ENCODE peak calls at places on chromosome 21, in six cellular contexts. P is PC-9; D is thoracic aorta; W is effector memory CD4-positive, alpha-beta T cell; V is GM23338; A is kidney epithelial cell. I is an unnamed sample.
A peak's percentile ranks its signal among the peaks of the same experiment; 100 is the strongest.

GRCh38 chr21:34728479-34728878 is 59.7 kb downstream of the CLIC6 start:
- DNase-seq in D (no peak), W (no peak), A (no peak), V (no peak), P (no peak), I (no peak)

GRCh38 chr21:36909901-36910561 is 56.4 kb downstream of the HLCS start:
- DNase-seq in D (no peak), V (no peak), P (peak; percentile 40), A (peak; percentile 89), W (no peak), I (no peak)

GRCh38 chr21:45786660-45787059 is 143.1 kb downstream of the PCBP3 start:
- DNase-seq in P (no peak), V (no peak), A (no peak), D (no peak), W (no peak), I (no peak)

GRCh38 chr21:28671549-28672195 is 321.0 kb downstream of the LTN1 start:
- DNase-seq in A (no peak), W (no peak), V (no peak), D (no peak), P (no peak), I (no peak)

GRCh38 chr21:36209626-36210171 is 53.1 kb downstream of the DOP1B start:
- DNase-seq in A (no peak), P (peak; percentile 52), D (no peak), V (peak; percentile 91), W (no peak), I (peak; percentile 79)

GRCh38 chr21:26840912-26841311 is 4.3 kb downstream of the ADAMTS1 start:
- DNase-seq in V (no peak), A (no peak), W (no peak), P (no peak), D (peak; percentile 56), I (no peak)

GRCh38 chr21:45741691-45742090 is 98.2 kb downstream of the PCBP3 start:
- DNase-seq in D (no peak), V (no peak), W (no peak), P (no peak), A (no peak), I (no peak)

GRCh38 chr21:28309596-28309995 is 683.1 kb downstream of the LTN1 start:
- DNase-seq in P (no peak), W (no peak), A (no peak), D (no peak), V (no peak), I (no peak)

GRCh38 chr21:23699402-23699801 is 1907.9 kb downstream of the MRPL39 start:
- DNase-seq in V (no peak), A (no peak), P (no peak), D (no peak), W (no peak), I (no peak)

GRCh38 chr21:36113647-36114428 is 21.0 kb upstream of the CBR3 start:
- DNase-seq in W (peak; percentile 33), P (peak; percentile 67), D (no peak), A (no peak), V (no peak), I (no peak)

GRCh38 chr21:45456014-45456835 is 51.3 kb downstream of the COL18A1 start:
- DNase-seq in D (no peak), A (no peak), W (no peak), V (no peak), P (no peak), I (no peak)

GRCh38 chr21:46092026-46092764 is 5.7 kb upstream of the COL6A2 start:
- DNase-seq in D (peak; percentile 79), P (no peak), W (no peak), A (peak; percentile 29), V (no peak), I (no peak)

GRCh38 chr21:25967566-25968438 is 202.8 kb downstream of the APP start:
- DNase-seq in W (no peak), V (no peak), A (no peak), D (no peak), P (no peak), I (no peak)

GRCh38 chr21:35563885-35564451 is 496.4 kb downstream of the SETD4 start:
- DNase-seq in A (no peak), W (no peak), V (no peak), D (peak; percentile 13), P (no peak), I (no peak)

GRCh38 chr21:45871616-45872236 is 109.8 kb upstream of the COL6A1 start:
- DNase-seq in V (no peak), P (no peak), W (no peak), A (no peak), D (no peak), I (no peak)

GRCh38 chr21:35384375-35384774 is 335.3 kb upstream of the RUNX1 start:
- DNase-seq in W (no peak), P (no peak), A (no peak), V (no peak), D (no peak), I (no peak)

GRCh38 chr21:35066824-35067223 is 17.7 kb upstream of the RUNX1 start:
- DNase-seq in D (no peak), P (no peak), A (no peak), W (no peak), V (no peak), I (no peak)

GRCh38 chr21:45513003-45513706 is 29.1 kb downstream of the SLC19A1 start:
- DNase-seq in P (peak; percentile 86), A (peak; percentile 4), D (no peak), V (no peak), W (no peak), I (no peak)

GRCh38 chr21:40841524-40842196 is 5.3 kb downstream of the DSCAM start:
- DNase-seq in A (peak; percentile 2), D (no peak), V (peak; percentile 61), W (no peak), P (peak; percentile 7), I (peak; percentile 77)

GRCh38 chr21:31354604-31355443 is 10.8 kb upstream of the TIAM1 start:
- DNase-seq in A (peak; percentile 88), D (no peak), V (peak; percentile 25), P (peak; percentile 66), W (peak; percentile 42), I (no peak)

GRCh38 chr21:35696644-35697043 is 363.7 kb downstream of the SETD4 start:
- DNase-seq in A (no peak), D (no peak), P (no peak), W (no peak), V (peak; percentile 21), I (peak; percentile 16)

GRCh38 chr21:34771512-34772028 is 102.8 kb downstream of the CLIC6 start:
- DNase-seq in D (no peak), W (no peak), A (no peak), P (peak; percentile 26), V (no peak), I (no peak)

GRCh38 chr21:18155508-18156193 is 89.0 kb upstream of the CHODL start:
- DNase-seq in D (no peak), A (peak; percentile 2), V (peak; percentile 80), W (no peak), P (no peak), I (peak; percentile 10)

GRCh38 chr21:28704746-28705145 is 287.9 kb downstream of the LTN1 start:
- DNase-seq in V (no peak), W (no peak), P (no peak), D (no peak), A (no peak), I (no peak)

GRCh38 chr21:37073417-37074194 is 552 bp downstream of the TTC3 start:
- DNase-seq in P (no peak), D (peak; percentile 29), A (no peak), V (no peak), W (no peak), I (no peak)

GRCh38 chr21:9774347-9774746 is 747.0 kb upstream of the TPTE start:
- DNase-seq in D (no peak), A (no peak), W (no peak), P (no peak), V (no peak), I (no peak)

GRCh38 chr21:28675265-28676041 is 317.2 kb downstream of the LTN1 start:
- DNase-seq in V (no peak), P (no peak), D (no peak), W (no peak), A (no peak), I (no peak)

GRCh38 chr21:34926784-34927548 is 122.1 kb downstream of the RUNX1 start:
- DNase-seq in A (no peak), D (no peak), P (no peak), V (no peak), W (no peak), I (no peak)

GRCh38 chr21:16211339-16212303 is 481.8 kb downstream of the USP25 start:
- DNase-seq in V (no peak), P (no peak), A (no peak), D (no peak), W (no peak), I (no peak)

GRCh38 chr21:26297856-26298255 is 127.3 kb upstream of the APP start:
- DNase-seq in A (no peak), D (no peak), W (no peak), V (no peak), P (no peak), I (no peak)

GRCh38 chr21:34205811-34206635 is 132.6 kb downstream of the MRPS6 start:
- DNase-seq in V (no peak), P (no peak), W (no peak), D (no peak), A (no peak), I (no peak)

DNA sequence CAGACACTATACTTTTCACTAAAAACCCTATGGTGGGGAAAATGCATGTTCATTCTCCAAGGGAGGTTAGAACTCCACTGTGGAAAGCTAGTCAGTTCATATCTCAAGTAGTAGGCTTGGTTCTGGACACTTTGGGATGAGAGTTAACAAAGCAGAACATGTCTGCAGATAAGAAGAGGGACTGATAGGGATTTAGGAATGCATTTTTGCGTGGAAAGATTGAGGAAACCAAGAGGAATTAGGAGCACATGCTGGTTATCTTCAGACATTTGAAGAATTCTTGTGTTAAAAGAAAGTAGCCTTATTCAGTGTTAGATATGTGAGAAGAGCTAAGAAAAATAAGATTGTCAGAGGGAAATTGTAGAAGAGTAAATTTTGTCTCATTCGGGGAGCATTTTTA is 1.2 kb upstream of the GRIK1 start:
- DNase-seq in W (no peak), A (no peak), V (no peak), D (no peak), P (no peak), I (no peak)
- H3K27me3 ChIP-seq in W (no peaks in the 10 kb centered on the region), A (peaks cover 26% of the 10 kb centered on the region), V (peaks cover 62% of the 10 kb centered on the region), D (no peaks in the 10 kb centered on the region), P (no peaks in the 10 kb centered on the region), I (peaks cover 51% of the 10 kb centered on the region)

GRCh38 chr21:38077504-38077903 is 161.2 kb upstream of the KCNJ6 start:
- DNase-seq in A (no peak), W (no peak), P (no peak), D (no peak), V (no peak), I (no peak)
- H3K4me3 ChIP-seq in A (no peak overlapping the region), W (no peak overlapping the region), P (no peak overlapping the region), D (no peak overlapping the region), V (no peak overlapping the region), I (no peak overlapping the region)

DNA sequence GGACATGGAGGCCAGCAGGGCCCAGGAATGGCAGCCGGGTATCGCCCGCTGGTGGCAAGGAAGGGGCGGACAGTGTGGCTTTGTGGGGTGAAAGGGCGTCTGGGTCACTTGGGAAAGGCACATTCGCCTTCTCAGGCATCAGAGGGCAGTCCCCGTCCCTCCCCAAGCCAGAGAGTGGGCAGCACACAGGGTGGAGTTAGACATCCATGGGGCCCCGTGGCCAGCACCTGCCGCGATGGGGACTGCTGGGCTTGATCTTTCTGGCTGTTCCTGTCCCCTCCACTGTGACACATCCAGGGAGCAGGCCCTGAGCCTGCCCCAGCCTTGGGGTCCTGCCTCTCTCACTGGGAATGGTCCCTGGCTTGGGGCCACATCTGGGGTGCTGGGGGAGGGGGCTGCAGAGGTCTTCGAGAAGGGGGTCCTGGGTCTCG is 4.0 kb upstream of the TRPM2 start:
- DNase-seq in V (no peak), P (no peak), D (no peak), A (no peak), W (no peak), I (peak; percentile 47)
- H3K27me3 ChIP-seq in V (peaks cover 36% of the 10 kb centered on the region), P (peaks cover 18% of the 10 kb centered on the region), D (no peaks in the 10 kb centered on the region), A (peaks cover 51% of the 10 kb centered on the region), W (peaks cover 13% of the 10 kb centered on the region), I (no peaks in the 10 kb centered on the region)

GRCh38 chr21:39083377-39084008 is 99.8 kb downstream of the PSMG1 start:
- DNase-seq in P (no peak), A (no peak), V (no peak), W (no peak), D (no peak), I (no peak)
- H3K4me3 ChIP-seq in P (no peak overlapping the region), A (no peak overlapping the region), V (no peak overlapping the region), W (no peak overlapping the region), D (no peak overlapping the region), I (no peak overlapping the region)